ENCODE peak calls at places on chromosome 10, in five cellular contexts. One of them, this sample, is unnamed.

GRCh38 chr10:116960066-116960465 is 44.9 kb downstream of the SHTN1 start:
- DNase-seq in WERI-Rb-1: no peak
- DNase-seq in fibroblast of pulmonary artery: peak
- DNase-seq in thoracic aorta: no peak
- DNase-seq in stomach: no peak
- DNase-seq in this sample: no peak

GRCh38 chr10:61280303-61280702 is 172.9 kb downstream of the TMEM26 start:
- DNase-seq in WERI-Rb-1: no peak
- DNase-seq in fibroblast of pulmonary artery: peak
- DNase-seq in thoracic aorta: no peak
- DNase-seq in stomach: no peak
- DNase-seq in this sample: no peak

GRCh38 chr10:96118604-96119450 is 11.3 kb upstream of the ZNF518A start:
- DNase-seq in WERI-Rb-1: no peak
- DNase-seq in fibroblast of pulmonary artery: no peak
- DNase-seq in thoracic aorta: no peak
- DNase-seq in stomach: no peak
- DNase-seq in this sample: no peak

GRCh38 chr10:22250897-22251605 is 33.2 kb upstream of the EBLN1 start:
- DNase-seq in WERI-Rb-1: no peak
- DNase-seq in fibroblast of pulmonary artery: peak
- DNase-seq in thoracic aorta: no peak
- DNase-seq in stomach: no peak
- DNase-seq in this sample: no peak

GRCh38 chr10:77943086-77943901 is 16.7 kb upstream of the DLG5 start:
- DNase-seq in WERI-Rb-1: no peak
- DNase-seq in fibroblast of pulmonary artery: peak
- DNase-seq in thoracic aorta: no peak
- DNase-seq in stomach: no peak
- DNase-seq in this sample: peak

GRCh38 chr10:75398630-75399460 is 2.7 kb downstream of the ZNF503 start:
- DNase-seq in WERI-Rb-1: no peak
- DNase-seq in fibroblast of pulmonary artery: no peak
- DNase-seq in thoracic aorta: no peak
- DNase-seq in stomach: peak
- DNase-seq in this sample: peak

GRCh38 chr10:51743146-51743545 is 43.8 kb upstream of the CSTF2T start:
- DNase-seq in WERI-Rb-1: peak
- DNase-seq in fibroblast of pulmonary artery: no peak
- DNase-seq in thoracic aorta: no peak
- DNase-seq in stomach: no peak
- DNase-seq in this sample: no peak

GRCh38 chr10:125983161-125983560 is 86.8 kb downstream of the FANK1 start:
- DNase-seq in WERI-Rb-1: no peak
- DNase-seq in fibroblast of pulmonary artery: no peak
- DNase-seq in thoracic aorta: no peak
- DNase-seq in stomach: no peak
- DNase-seq in this sample: no peak

GRCh38 chr10:115050375-115050960 is 42.7 kb upstream of the ATRNL1 start:
- DNase-seq in WERI-Rb-1: no peak
- DNase-seq in fibroblast of pulmonary artery: no peak
- DNase-seq in thoracic aorta: no peak
- DNase-seq in stomach: no peak
- DNase-seq in this sample: no peak

GRCh38 chr10:58137813-58138212 is 129.9 kb downstream of the IPMK start:
- DNase-seq in WERI-Rb-1: no peak
- DNase-seq in fibroblast of pulmonary artery: no peak
- DNase-seq in thoracic aorta: no peak
- DNase-seq in stomach: no peak
- DNase-seq in this sample: no peak

GRCh38 chr10:28842321-28842720 is 165.0 kb downstream of the BAMBI start:
- DNase-seq in WERI-Rb-1: no peak
- DNase-seq in fibroblast of pulmonary artery: peak
- DNase-seq in thoracic aorta: no peak
- DNase-seq in stomach: no peak
- DNase-seq in this sample: peak

GRCh38 chr10:124952123-124952522 is 10.2 kb downstream of the ZRANB1 start:
- DNase-seq in WERI-Rb-1: no peak
- DNase-seq in fibroblast of pulmonary artery: no peak
- DNase-seq in thoracic aorta: no peak
- DNase-seq in stomach: no peak
- DNase-seq in this sample: peak

GRCh38 chr10:124953421-124953820 is 11.5 kb downstream of the ZRANB1 start:
- DNase-seq in WERI-Rb-1: no peak
- DNase-seq in fibroblast of pulmonary artery: no peak
- DNase-seq in thoracic aorta: no peak
- DNase-seq in stomach: no peak
- DNase-seq in this sample: no peak

GRCh38 chr10:124946945-124947344 is 5.0 kb downstream of the ZRANB1 start:
- DNase-seq in WERI-Rb-1: no peak
- DNase-seq in fibroblast of pulmonary artery: no peak
- DNase-seq in thoracic aorta: no peak
- DNase-seq in stomach: no peak
- DNase-seq in this sample: no peak

GRCh38 chr10:124944982-124945381 is 3.1 kb downstream of the ZRANB1 start:
- DNase-seq in WERI-Rb-1: no peak
- DNase-seq in fibroblast of pulmonary artery: peak
- DNase-seq in thoracic aorta: no peak
- DNase-seq in stomach: no peak
- DNase-seq in this sample: no peak

GRCh38 chr10:124949543-124949942 is 7.6 kb downstream of the ZRANB1 start:
- DNase-seq in WERI-Rb-1: no peak
- DNase-seq in fibroblast of pulmonary artery: peak
- DNase-seq in thoracic aorta: no peak
- DNase-seq in stomach: no peak
- DNase-seq in this sample: no peak
- TF ChIP-seq CTCF in WERI-Rb-1: no peak
- TF ChIP-seq CTCF in fibroblast of pulmonary artery: peak
- TF ChIP-seq CTCF in thoracic aorta: no peak
- TF ChIP-seq CTCF in stomach: no peak
- TF ChIP-seq CTCF in this sample: no peak

GRCh38 chr10:98339790-98340189 is 71.8 kb upstream of the LOXL4 start:
- DNase-seq in WERI-Rb-1: no peak
- DNase-seq in fibroblast of pulmonary artery: no peak
- DNase-seq in thoracic aorta: no peak
- DNase-seq in stomach: no peak
- DNase-seq in this sample: no peak

GRCh38 chr10:98340946-98341345 is 73.0 kb upstream of the LOXL4 start:
- DNase-seq in WERI-Rb-1: no peak
- DNase-seq in fibroblast of pulmonary artery: peak
- DNase-seq in thoracic aorta: no peak
- DNase-seq in stomach: no peak
- DNase-seq in this sample: no peak

GRCh38 chr10:98338896-98339295 is 70.9 kb upstream of the LOXL4 start:
- DNase-seq in WERI-Rb-1: no peak
- DNase-seq in fibroblast of pulmonary artery: no peak
- DNase-seq in thoracic aorta: no peak
- DNase-seq in stomach: no peak
- DNase-seq in this sample: no peak

GRCh38 chr10:98338318-98338717 is 70.3 kb upstream of the LOXL4 start:
- DNase-seq in WERI-Rb-1: no peak
- DNase-seq in fibroblast of pulmonary artery: peak
- DNase-seq in thoracic aorta: no peak
- DNase-seq in stomach: no peak
- DNase-seq in this sample: no peak

DNA sequence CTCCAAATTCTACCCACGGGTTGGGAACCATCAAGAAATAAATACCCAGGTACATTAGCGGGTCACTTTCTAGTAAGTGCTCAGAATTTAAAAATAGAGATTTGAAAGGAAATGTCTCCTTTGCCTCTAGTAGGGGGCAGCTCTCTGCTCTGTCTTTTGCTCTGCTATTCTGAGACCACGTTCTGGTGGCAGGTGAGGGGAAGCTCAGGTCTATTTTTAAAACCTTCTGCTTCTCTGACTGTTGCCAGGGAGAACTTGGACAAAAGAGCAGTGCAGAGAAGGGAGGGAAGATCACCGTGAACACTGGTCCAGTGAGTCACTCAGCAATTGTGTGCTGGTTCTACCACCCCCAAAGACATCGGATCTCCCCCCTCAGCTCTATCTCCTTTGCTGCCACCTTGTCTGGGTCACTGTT is 72.3 kb upstream of the LOXL4 start:
- DNase-seq in WERI-Rb-1: no peak
- DNase-seq in fibroblast of pulmonary artery: peak
- DNase-seq in thoracic aorta: no peak
- DNase-seq in stomach: no peak
- DNase-seq in this sample: no peak
- H3K4me3 ChIP-seq in WERI-Rb-1: no peak
- H3K4me3 ChIP-seq in fibroblast of pulmonary artery: no peak
- H3K4me3 ChIP-seq in thoracic aorta: no peak
- H3K4me3 ChIP-seq in stomach: no peak
- H3K4me3 ChIP-seq in this sample: no peak

GRCh38 chr10:104235801-104236200 is 3.6 kb upstream of the CFAP43 start:
- DNase-seq in WERI-Rb-1: no peak
- DNase-seq in fibroblast of pulmonary artery: no peak
- DNase-seq in thoracic aorta: no peak
- DNase-seq in stomach: no peak
- DNase-seq in this sample: no peak
- TF ChIP-seq CTCF in WERI-Rb-1: no peak
- TF ChIP-seq CTCF in fibroblast of pulmonary artery: no peak
- TF ChIP-seq CTCF in thoracic aorta: no peak
- TF ChIP-seq CTCF in stomach: no peak
- TF ChIP-seq CTCF in this sample: no peak

GRCh38 chr10:46555713-46556514 is 544 bp downstream of the GPRIN2 start:
- DNase-seq in WERI-Rb-1: peak
- DNase-seq in fibroblast of pulmonary artery: no peak
- DNase-seq in thoracic aorta: peak
- DNase-seq in stomach: peak
- DNase-seq in this sample: peak
- H3K4me3 ChIP-seq in WERI-Rb-1: peak
- H3K4me3 ChIP-seq in fibroblast of pulmonary artery: peak
- H3K4me3 ChIP-seq in thoracic aorta: peak
- H3K4me3 ChIP-seq in stomach: peak
- H3K4me3 ChIP-seq in this sample: peak

This sample was measured in endodermal cell.